ENCODE peak calls at places on chromosomes 7 and 10, in five cellular contexts. T is hepatocyte, V is chondrocyte, N is glutamatergic neuron, J is GM12864. L is an unnamed sample.

GRCh38 chr7:5217851-5218331 is 27.9 kb downstream of the WIPI2 start:
- DNase-seq in T (no peak), V (peak), J (no peak), N (no peak), L (peak)

GRCh38 chr10:17100586-17100985 is 29.0 kb downstream of the CUBN start:
- DNase-seq in T (no peak), V (no peak), N (no peak), J (no peak), L (no peak)

GRCh38 chr7:151814400-151814914 is 62.5 kb downstream of the PRKAG2 start:
- DNase-seq in T (no peak), V (peak), J (no peak), N (peak), L (no peak)

GRCh38 chr7:4190021-4190981 is 491.8 kb upstream of the FOXK1 start:
- DNase-seq in J (no peak), N (peak), T (no peak), V (no peak), L (no peak)

GRCh38 chr7:32892521-32893224 is 1.1 kb upstream of the KBTBD2 start:
- DNase-seq in V (peak), N (peak), T (peak), J (no peak), L (peak)

GRCh38 chr10:3365630-3366029 is 193.0 kb upstream of the PITRM1 start:
- DNase-seq in N (no peak), V (no peak), T (peak), J (no peak), L (peak)

GRCh38 chr7:36937754-36938551 is 213.7 kb upstream of the AOAH start:
- DNase-seq in J (no peak), N (no peak), T (no peak), V (no peak), L (no peak)

GRCh38 chr10:11611248-11612003 is at the start of gene USP6NL:
- DNase-seq in V (peak), N (peak), J (no peak), T (peak), L (peak)

GRCh38 chr7:56083150-56083785 is 9.5 kb downstream of the PHKG1 start:
- DNase-seq in V (peak), J (no peak), N (no peak), T (no peak), L (no peak)

GRCh38 chr7:7265676-7266075 is 83.3 kb downstream of the C1GALT1 start:
- DNase-seq in T (no peak), J (no peak), N (no peak), V (no peak), L (no peak)

GRCh38 chr10:11882646-11883375 is 59.7 kb downstream of the PROSER2 start:
- DNase-seq in V (no peak), N (no peak), T (no peak), J (no peak), L (no peak)

GRCh38 chr7:72187179-72187578 is 225.0 kb downstream of the CALN1 start:
- DNase-seq in V (no peak), J (no peak), T (no peak), N (no peak), L (no peak)

GRCh38 chr7:18494821-18495408 is 634 bp upstream of the HDAC9 start:
- DNase-seq in J (no peak), V (no peak), N (no peak), T (no peak), L (no peak)

GRCh38 chr10:126157127-126157526 is 231.2 kb downstream of the ADAM12 start:
- DNase-seq in N (no peak), J (no peak), V (no peak), T (peak), L (no peak)

GRCh38 chr7:831596-832291 is 532 bp upstream of the SUN1 start:
- DNase-seq in T (peak), V (no peak), N (no peak), J (peak), L (peak)

GRCh38 chr10:118670472-118671124 is 75.2 kb upstream of the PRLHR start:
- DNase-seq in T (no peak), J (no peak), V (no peak), N (no peak), L (no peak)

GRCh38 chr10:73644015-73644743 is 2.9 kb upstream of the MYOZ1 start:
- DNase-seq in J (peak), V (no peak), N (peak), T (peak), L (peak)

GRCh38 chr7:140201393-140201792 is 24.6 kb upstream of the KDM7A start:
- DNase-seq in V (no peak), J (no peak), T (no peak), N (no peak), L (no peak)

GRCh38 chr10:92801978-92802872 is 46.1 kb upstream of the EXOC6 start:
- DNase-seq in T (no peak), V (no peak), J (no peak), N (no peak), L (no peak)

GRCh38 chr7:100893318-100893895 is 2.3 kb downstream of the ACHE start:
- DNase-seq in N (no peak), V (peak), J (no peak), T (no peak), L (no peak)

GRCh38 chr7:114939484-114940097 is 17.7 kb downstream of the MDFIC start:
- DNase-seq in V (no peak), T (no peak), J (no peak), N (no peak), L (no peak)

GRCh38 chr7:66697451-66698438 is 42.8 kb upstream of the RABGEF1 start:
- DNase-seq in J (no peak), N (no peak), T (no peak), V (no peak), L (no peak)

DNA sequence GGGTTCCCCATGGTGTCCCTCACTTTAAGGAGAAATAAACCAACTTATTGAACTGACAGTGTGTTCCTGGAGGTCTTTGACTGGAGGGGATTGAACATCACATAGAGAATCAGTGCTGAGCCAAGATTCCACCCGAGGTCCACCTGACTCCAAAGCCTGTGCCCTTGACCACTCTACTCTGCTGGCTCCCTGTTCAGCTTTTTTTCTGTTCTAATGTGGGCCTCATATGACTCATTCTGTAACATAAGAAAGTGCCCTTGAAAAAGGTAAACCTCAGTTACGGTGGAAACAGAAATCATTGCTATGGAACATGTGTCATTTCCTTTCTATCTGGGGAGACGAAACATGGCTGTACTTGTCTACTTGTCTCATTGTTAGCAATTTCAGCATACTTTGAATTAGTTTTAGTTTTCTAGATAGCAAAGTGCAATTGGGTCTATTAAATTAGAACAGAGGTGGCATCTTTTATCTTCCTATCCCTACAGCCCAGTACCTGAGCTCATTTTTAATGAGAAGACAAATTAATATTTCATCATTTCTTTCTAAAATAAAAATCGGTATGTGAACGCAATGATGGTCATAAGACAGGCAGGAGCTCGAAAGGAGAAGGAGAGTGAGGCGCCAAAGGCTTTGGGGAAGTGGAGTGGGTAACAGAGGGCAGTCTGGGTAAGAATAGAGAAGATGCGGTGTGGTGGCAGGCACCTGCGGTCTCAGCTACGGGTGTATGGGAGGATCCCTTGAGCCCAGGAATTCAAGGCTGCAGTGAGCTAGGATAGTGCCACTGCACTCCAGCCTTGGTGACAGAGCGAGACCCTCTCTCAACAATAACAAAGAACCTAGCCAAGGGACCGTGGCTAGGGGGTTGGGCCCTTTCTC is 1.5 kb downstream of the GSDME start:
- DNase-seq in N (no peak), V (no peak), J (peak), T (peak), L (peak)
- TF ChIP-seq CTCF in N (no peak), V (no peak), J (no peak), T (no peak), L (no peak)

GRCh38 chr7:24582171-24582570 is 8.9 kb downstream of the PALS2 start:
- DNase-seq in N (no peak), J (no peak), V (no peak), T (no peak), L (no peak)

GRCh38 chr7:24591152-24591551 is 17.9 kb downstream of the PALS2 start:
- DNase-seq in J (no peak), N (no peak), V (no peak), T (no peak), L (no peak)

GRCh38 chr7:24587853-24588252 is 14.6 kb downstream of the PALS2 start:
- DNase-seq in J (no peak), N (peak), V (no peak), T (no peak), L (no peak)
- TF ChIP-seq CTCF in J (peak), N (peak), V (peak), T (peak), L (peak)

GRCh38 chr10:987906-988666 is at the start of gene GTPBP4:
- DNase-seq in N (peak), J (peak), V (peak), T (peak), L (peak)
- TF ChIP-seq CTCF in N (no peak), J (peak), V (peak), T (peak), L (peak)

GRCh38 chr10:88794731-88795130 is 7.8 kb upstream of the LIPM start:
- DNase-seq in V (no peak), N (no peak), J (no peak), T (no peak), L (no peak)
- TF ChIP-seq CTCF in V (no peak), N (no peak), J (no peak), T (no peak), L (no peak)

DNA sequence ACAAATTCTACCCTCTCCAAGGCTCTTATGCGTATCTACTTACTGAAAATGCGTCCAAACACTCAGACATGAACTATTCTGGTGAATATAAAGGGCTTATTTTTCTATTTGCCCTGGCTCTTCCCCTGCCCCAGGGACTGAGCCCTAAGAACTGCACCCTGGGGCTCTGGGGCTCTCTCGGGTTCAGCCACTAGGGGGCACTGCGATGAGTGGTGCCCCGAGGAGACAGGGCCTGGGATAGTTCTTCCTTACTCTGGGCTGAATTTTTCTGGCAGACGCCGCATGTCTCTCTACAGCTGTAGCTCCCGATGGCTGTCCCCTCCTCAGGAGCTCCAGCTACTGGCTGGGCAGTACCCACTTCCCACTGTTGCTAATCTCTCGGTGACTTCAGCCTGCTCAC is 30.8 kb upstream of the GSDME start:
- DNase-seq in J (no peak), N (no peak), V (no peak), T (no peak), L (no peak)
- TF ChIP-seq CTCF in J (peak), N (peak), V (peak), T (no peak), L (peak)

L was measured in GM13977.